ENCODE peak calls at places on chromosomes 6 and 20, in six cellular contexts. C is IMR-90, Z is H9, U is H1, T is mesenchymal stem cell, A is trophoblast cell. O is an unnamed sample. For H3K4me1, the result is how much of the 10 kb centered on the place peaks cover.

GRCh38 chr6:14292119-14292518 is 174.5 kb downstream of the CD83 start:
- DNase-seq in C (no peak), Z (no peak), U (no peak), T (no peak), A (no peak), O (no peak)

GRCh38 chr6:55379486-55379885 is 52.2 kb downstream of the GFRAL start:
- DNase-seq in C (peak), Z (no peak), U (no peak), T (peak), A (peak), O (no peak)

GRCh38 chr6:16741112-16742016 is 19.9 kb downstream of the ATXN1 start:
- DNase-seq in C (peak), Z (no peak), U (no peak), T (peak), A (peak), O (no peak)

GRCh38 chr6:10528170-10528981 is 7.2 kb downstream of the GCNT2 start:
- DNase-seq in C (peak), Z (peak), U (no peak), T (peak), A (no peak), O (no peak)

GRCh38 chr6:165663736-165664552 is 903 bp upstream of the PDE10A start:
- DNase-seq in C (no peak), Z (peak), U (no peak), T (peak), A (peak), O (peak)

GRCh38 chr6:163459007-163459406 is 44.5 kb downstream of the QKI start:
- DNase-seq in C (no peak), Z (no peak), U (no peak), T (no peak), A (peak), O (no peak)

GRCh38 chr20:15836634-15837033 is 736.6 kb downstream of the KIF16B start:
- DNase-seq in C (no peak), Z (no peak), U (no peak), T (no peak), A (no peak), O (no peak)

GRCh38 chr20:23484081-23484480 is 6.8 kb upstream of the CST8 start:
- DNase-seq in C (no peak), Z (no peak), U (no peak), T (no peak), A (no peak), O (no peak)

GRCh38 chr20:63819224-63819917 is 11.7 kb downstream of the ZBTB46 start:
- DNase-seq in C (peak), Z (no peak), U (no peak), T (no peak), A (peak), O (no peak)

GRCh38 chr6:228881-229651 is 63.2 kb upstream of the DUSP22 start:
- DNase-seq in C (no peak), Z (no peak), U (no peak), T (no peak), A (no peak), O (no peak)

GRCh38 chr20:17403496-17403895 is 127.7 kb downstream of the BFSP1 start:
- DNase-seq in C (no peak), Z (no peak), U (no peak), T (no peak), A (no peak), O (no peak)

GRCh38 chr20:36936341-36936740 is 15.2 kb downstream of the SAMHD1 start:
- DNase-seq in C (no peak), Z (no peak), U (no peak), T (no peak), A (no peak), O (no peak)
- H3K4me1 ChIP-seq in C (under half), Z (under half), U (under half), T (under half), A (under half), O (under half)

GRCh38 chr6:43328528-43328927 is 19.9 kb upstream of the CRIP3 start:
- DNase-seq in C (no peak), Z (no peak), U (no peak), T (no peak), A (peak), O (no peak)
- H3K14ac ChIP-seq in C (no peak), Z (no peak), U (no peak), T (no peak), A (no peak), O (no peak)

GRCh38 chr6:83430606-83431544 is at the start of gene ME1:
- DNase-seq in C (peak), Z (peak), U (peak), T (peak), A (peak), O (peak)
- H2BK120ac ChIP-seq in C (peak), Z (no peak), U (no peak), T (peak), A (peak), O (no peak)

DNA sequence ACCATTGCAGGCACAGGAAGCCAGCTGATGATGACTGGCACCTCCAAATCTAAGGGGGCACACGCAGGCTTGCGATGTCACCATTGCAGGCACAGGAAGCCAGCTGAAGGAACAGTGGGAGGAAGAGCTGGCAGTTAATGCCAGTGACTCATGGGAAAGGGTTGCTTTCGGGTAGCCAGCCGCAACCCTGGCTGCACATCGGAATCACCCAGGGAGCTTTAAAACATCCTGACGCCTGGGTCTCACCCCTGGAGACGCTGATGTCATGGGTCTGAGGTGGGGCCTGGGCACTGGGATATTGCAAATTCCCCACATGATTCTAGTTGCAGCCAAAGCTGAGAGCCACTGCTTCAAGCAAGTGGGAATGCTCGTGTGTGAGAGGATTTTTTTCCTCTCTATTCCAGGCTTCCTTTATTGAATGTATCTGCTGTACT is 16.1 kb upstream of the CCN6 start:
- DNase-seq in C (peak), Z (no peak), U (no peak), T (peak), A (peak), O (no peak)
- H3K4me1 ChIP-seq in C (under half), Z (under half), U (under half), T (under half), A (under half), O (under half)

DNA sequence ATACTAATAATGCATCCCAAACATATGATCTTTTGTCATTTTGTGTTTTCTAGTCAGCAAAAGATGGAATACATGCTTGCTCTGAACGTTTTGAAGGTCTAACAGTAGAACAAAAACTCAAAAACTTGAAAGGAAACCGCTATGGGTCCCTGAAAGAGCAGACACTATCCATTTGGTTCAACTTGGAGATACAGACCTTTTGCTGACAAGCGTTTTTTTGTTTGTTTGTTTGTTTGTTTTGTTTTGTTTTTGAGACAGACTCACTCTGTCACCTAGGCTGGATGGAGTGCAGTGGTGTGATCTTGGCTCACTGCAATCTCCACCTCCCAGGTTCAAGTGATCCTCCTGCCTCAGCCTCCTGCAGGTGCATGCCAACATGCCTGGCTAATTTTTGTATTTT is 644.3 kb upstream of the PTCHD4 start:
- DNase-seq in C (no peak), Z (no peak), U (no peak), T (no peak), A (no peak), O (no peak)
- H3K14ac ChIP-seq in C (no peak), Z (no peak), U (no peak), T (no peak), A (no peak), O (no peak)

DNA sequence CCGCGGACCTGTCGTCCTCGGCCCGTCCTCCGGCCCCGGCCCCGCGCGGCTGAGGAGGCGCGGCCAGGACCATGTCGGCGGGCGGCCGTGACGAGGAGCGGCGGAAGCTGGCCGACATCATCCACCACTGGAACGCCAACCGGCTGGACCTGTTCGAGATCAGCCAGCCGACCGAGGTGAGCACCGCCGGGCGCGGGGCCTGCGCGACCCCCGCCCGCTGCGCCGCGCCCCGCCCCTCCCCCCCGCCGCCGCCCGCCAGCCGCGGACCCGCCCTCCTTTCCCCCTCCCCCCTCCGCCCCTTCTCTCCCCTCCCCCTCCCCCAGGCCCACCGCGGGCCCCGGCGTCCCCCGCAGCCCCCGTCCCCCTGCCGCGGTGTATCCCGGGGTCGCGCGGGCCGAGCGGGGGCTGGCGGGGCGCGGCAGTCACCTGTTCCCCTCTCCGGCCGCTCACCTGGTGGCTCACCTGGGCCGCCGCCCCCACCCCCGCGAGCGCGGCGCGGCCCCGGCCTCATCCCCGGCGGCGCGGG is 414 bp downstream of the AFDN start:
- DNase-seq in C (no peak), Z (peak), U (no peak), T (no peak), A (peak), O (no peak)
- H2BK120ac ChIP-seq in C (no peak), Z (no peak), U (no peak), T (peak), A (peak), O (no peak)

GRCh38 chr6:150719099-150719767 is 119.5 kb downstream of the PLEKHG1 start:
- DNase-seq in C (peak), Z (no peak), U (no peak), T (no peak), A (no peak), O (no peak)

GRCh38 chr6:150717419-150717818 is 117.7 kb downstream of the PLEKHG1 start:
- DNase-seq in C (no peak), Z (peak), U (no peak), T (no peak), A (peak), O (no peak)

GRCh38 chr6:150721411-150722266 is 122.0 kb downstream of the PLEKHG1 start:
- DNase-seq in C (no peak), Z (no peak), U (no peak), T (no peak), A (no peak), O (no peak)

GRCh38 chr6:150720774-150721233 is 121.1 kb downstream of the PLEKHG1 start:
- DNase-seq in C (no peak), Z (no peak), U (no peak), T (no peak), A (peak), O (peak)

GRCh38 chr6:150719861-150720260 is 120.2 kb downstream of the PLEKHG1 start:
- DNase-seq in C (no peak), Z (no peak), U (no peak), T (no peak), A (no peak), O (no peak)
- H3K4me1 ChIP-seq in C (under half), Z (under half), U (under half), T (under half), A (under half), O (under half)

DNA sequence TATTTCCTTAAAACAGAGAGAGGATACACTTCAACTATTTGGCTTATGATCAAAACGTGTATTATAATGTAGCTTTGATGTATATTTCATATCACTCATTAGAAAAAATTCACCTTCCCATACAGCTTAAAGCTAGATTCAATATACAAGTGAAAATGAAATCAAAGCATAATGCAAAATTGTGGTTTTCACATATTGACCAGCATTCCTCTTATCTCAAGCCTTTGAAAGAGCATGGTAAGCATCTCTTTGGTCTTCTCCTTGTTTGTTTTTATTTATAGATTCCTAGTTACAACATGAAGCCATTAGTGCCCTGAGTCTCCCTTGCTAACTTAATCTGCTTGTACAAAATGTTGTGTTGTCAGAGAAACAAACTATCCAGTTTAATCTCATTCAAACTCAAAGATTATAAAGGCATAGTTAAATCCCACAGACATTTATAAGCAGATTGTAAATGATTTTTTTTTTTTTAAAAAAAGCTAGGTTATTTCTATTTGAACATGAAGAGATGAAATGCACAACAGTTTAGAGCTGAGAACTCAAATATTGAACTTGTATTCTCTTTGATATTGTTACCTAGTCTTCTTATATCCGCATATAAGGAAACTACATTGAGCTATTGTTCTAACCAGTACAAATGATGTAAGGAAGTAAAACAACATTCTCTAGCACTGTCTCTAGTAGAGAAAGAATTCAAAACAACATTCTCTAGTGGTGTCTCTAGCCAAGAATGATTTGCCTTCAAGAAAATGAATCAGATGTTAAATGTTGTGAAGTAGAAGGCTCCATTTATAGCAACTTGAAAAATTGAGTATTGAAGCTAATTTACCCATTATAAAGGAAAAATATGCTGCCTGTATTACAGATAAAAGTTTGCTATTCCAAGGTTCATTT is 31.2 kb upstream of the SMIM28 start:
- DNase-seq in C (peak), Z (no peak), U (no peak), T (peak), A (peak), O (no peak)
- H3K14ac ChIP-seq in C (no peak), Z (no peak), U (no peak), T (no peak), A (no peak), O (no peak)

DNA sequence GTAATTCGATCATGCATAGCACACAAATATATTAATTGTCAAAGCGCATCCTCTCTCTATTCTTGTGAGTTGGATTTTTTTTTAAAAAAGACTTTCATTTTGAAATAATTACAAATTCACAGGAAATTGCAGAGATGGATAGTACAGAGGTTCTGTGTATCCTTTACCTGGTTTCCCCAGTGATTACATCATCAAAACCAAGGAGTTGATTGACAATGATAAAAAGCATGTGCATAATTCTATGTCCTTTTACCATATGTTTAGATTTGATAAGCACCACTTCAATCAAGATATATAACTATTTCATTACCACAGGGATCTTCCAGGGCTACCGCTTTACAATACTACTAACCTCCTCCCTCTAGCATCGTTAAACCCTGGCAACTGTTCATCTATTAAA is 40.2 kb downstream of the CCN2 start:
- DNase-seq in C (no peak), Z (no peak), U (no peak), T (no peak), A (no peak), O (no peak)
- H2BK120ac ChIP-seq in C (no peak), Z (no peak), U (no peak), T (no peak), A (no peak), O (no peak)